ENCODE peak calls at places on chromosomes 13 and 19, in four cellular contexts. E, U, G and S are unnamed samples.

GRCh38 chr13:45700971-45701900 is 884 bp upstream of the CBY2 start:
- DNase-seq in E (no peak), U (peak), G (no peak), S (peak)

GRCh38 chr19:14370169-14370998 is 10.9 kb upstream of the ADGRE5 start:
- DNase-seq in E (no peak), U (no peak), G (no peak), S (no peak)

GRCh38 chr13:37198629-37199028 is 93.2 kb upstream of the CSNK1A1L start:
- DNase-seq in E (no peak), U (no peak), G (no peak), S (no peak)

GRCh38 chr19:19865750-19866598 is at the start of gene ZNF253:
- DNase-seq in E (peak), U (peak), G (peak), S (peak)

GRCh38 chr13:57644106-57644505 is 12.6 kb downstream of the PCDH17 start:
- DNase-seq in E (no peak), U (no peak), G (no peak), S (no peak)

GRCh38 chr13:110479648-110480047 is 81.9 kb downstream of the RAB20 start:
- DNase-seq in E (no peak), U (no peak), G (no peak), S (no peak)

GRCh38 chr13:35714588-35714987 is 238.1 kb upstream of the MAB21L1 start:
- DNase-seq in E (no peak), U (no peak), G (no peak), S (no peak)

GRCh38 chr19:1324792-1325567 is 39.3 kb downstream of the EFNA2 start:
- DNase-seq in E (peak), U (no peak), G (peak), S (peak)

GRCh38 chr13:110483386-110483785 is 78.1 kb downstream of the RAB20 start:
- DNase-seq in E (no peak), U (no peak), G (no peak), S (no peak)

GRCh38 chr19:34430738-34431625 is 2.8 kb downstream of the UBA2 start:
- DNase-seq in E (peak), U (no peak), G (peak), S (peak)
- TF ChIP-seq FOXK2 in E (peak), U (no peak), G (no peak), S (no peak)

GRCh38 chr13:95588134-95588533 is 35.6 kb downstream of the CLDN10 start:
- DNase-seq in E (no peak), U (no peak), G (no peak), S (no peak)

GRCh38 chr13:95593462-95593861 is 40.9 kb downstream of the CLDN10 start:
- DNase-seq in E (no peak), U (no peak), G (no peak), S (no peak)

GRCh38 chr13:95585867-95586266 is 33.3 kb downstream of the CLDN10 start:
- DNase-seq in E (no peak), U (no peak), G (no peak), S (no peak)

DNA sequence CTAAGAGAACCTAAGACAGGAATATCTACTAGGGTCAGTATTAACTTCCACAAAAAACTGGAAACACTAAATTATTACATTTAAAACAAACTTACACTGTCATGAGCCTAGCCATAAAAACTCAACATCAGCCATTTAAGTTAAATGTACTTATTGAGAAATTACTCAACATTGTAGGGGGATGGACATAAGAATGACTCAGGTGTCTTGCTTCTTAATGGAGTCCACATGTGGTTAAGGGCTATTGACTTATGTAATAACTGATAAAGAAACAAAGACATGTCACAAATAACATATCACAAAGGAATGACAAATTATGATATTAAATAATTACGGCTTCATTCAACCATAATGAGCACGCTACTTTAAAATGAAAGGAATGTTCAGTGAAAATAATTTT is 36.2 kb downstream of the CLDN10 start:
- DNase-seq in E (no peak), U (no peak), G (no peak), S (no peak)
- TF ChIP-seq BHLHE40 in E (no peak), U (no peak), G (no peak), S (no peak)

DNA sequence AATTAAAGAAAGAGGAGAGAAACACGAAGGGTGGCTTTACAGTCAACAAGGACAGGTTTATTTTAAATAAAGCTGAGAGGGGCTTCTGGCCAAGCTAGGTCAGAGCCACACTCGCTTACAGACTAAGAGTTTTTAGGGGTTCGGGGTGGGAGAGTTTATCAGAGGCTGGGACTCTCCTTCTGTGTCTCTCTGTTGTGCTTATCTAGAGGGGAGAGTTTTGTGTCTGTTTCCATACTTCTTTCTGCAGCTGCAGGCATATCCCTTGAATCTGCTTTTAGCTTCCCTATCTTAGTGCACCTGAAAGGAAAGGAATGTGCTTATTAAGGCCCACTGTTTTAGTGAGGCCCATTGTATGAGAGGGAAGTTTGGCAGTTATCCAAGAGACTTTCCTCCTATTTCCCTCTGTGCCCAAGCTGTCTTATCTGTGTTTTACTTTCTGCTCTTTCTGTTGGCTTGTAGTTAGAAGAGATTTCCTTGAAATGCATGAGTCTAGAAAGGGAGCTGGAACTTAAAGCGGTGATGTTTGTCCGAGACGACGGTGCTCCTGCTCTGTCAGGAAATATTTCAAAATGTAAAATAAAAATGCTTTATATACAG is 275.3 kb downstream of the KCTD12 start:
- DNase-seq in E (no peak), U (no peak), G (no peak), S (no peak)
- TF ChIP-seq FOXM1 in E (no peak), U (no peak), G (no peak), S (no peak)

DNA sequence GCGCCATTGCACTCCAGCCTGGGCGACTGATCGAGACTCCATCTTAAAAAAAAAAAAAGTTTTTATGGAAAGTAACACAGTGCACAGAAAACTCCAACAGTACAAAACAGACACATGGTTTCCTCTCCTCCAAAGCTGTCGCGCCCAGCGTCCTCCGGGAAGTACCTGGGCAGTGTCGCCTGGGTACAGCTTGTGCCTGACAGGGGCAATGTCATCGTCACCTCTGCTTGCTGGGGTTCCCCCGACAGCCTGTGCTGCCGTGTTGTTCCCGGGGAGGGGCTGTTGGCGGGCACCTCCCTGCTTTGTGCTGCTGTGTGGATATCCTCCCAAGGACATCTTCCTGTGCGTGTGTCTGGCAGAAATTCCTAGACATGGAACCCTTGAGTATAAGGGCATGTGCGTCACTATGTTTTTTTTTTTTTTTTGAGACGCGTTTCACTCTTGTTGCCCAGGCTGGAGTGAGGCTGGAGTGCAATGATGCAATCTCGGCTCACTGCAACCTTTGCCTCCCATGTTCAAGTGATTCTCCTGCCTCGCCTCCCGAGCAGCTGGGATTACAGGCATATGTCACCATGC is 2.4 kb upstream of the F2RL3 start:
- DNase-seq in E (peak), U (no peak), G (peak), S (no peak)
- TF ChIP-seq FOXK2 in E (no peak), U (no peak), G (no peak), S (no peak)

GRCh38 chr19:58516964-58517833 is 2.4 kb downstream of the ZBTB45 start:
- DNase-seq in E (no peak), U (no peak), G (no peak), S (no peak)

GRCh38 chr19:58519355-58520256 is at the start of gene ZBTB45:
- DNase-seq in E (peak), U (peak), G (peak), S (peak)

GRCh38 chr19:58520257-58520599 is 618 bp upstream of the ZBTB45 start:
- DNase-seq in E (no peak), U (no peak), G (no peak), S (no peak)

GRCh38 chr19:58518261-58519086 is 1.1 kb downstream of the ZBTB45 start:
- DNase-seq in E (no peak), U (no peak), G (no peak), S (no peak)

DNA sequence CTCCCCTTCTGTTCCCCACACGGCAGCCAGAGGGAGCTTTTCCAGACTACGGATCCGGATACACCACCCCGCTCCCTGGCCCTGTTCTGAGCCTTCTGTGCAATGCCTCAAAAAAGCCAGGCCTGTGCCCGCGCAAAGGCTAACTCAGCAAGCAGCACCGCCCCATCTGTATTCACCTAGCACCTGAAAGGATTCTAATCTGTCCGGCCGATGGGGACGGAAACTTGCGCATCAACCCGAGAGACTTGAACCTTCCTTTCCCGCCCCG is 589 bp downstream of the ZBTB45 start:
- DNase-seq in E (peak), U (no peak), G (peak), S (peak)
- TF ChIP-seq BHLHE40 in E (no peak), U (no peak), G (no peak), S (no peak)

GRCh38 chr19:3185482-3186376 is at the start of gene NCLN:
- DNase-seq in E (peak), U (peak), G (peak), S (peak)

GRCh38 chr19:3184847-3185481 is 766 bp upstream of the NCLN start:
- DNase-seq in E (peak), U (no peak), G (no peak), S (peak)

GRCh38 chr19:3187662-3188511 is 2.2 kb downstream of the NCLN start:
- DNase-seq in E (no peak), U (no peak), G (no peak), S (no peak)

GRCh38 chr19:3186891-3187661 is 1.3 kb downstream of the NCLN start:
- DNase-seq in E (peak), U (no peak), G (no peak), S (no peak)

GRCh38 chr19:3186377-3186688 is 603 bp downstream of the NCLN start:
- DNase-seq in E (peak), U (no peak), G (no peak), S (no peak)
- TF ChIP-seq FOXM1 in E (no peak), U (no peak), G (no peak), S (no peak)

GRCh38 chr19:45477713-45478453 is 10.1 kb downstream of the FOSB start:
- DNase-seq in E (peak), U (no peak), G (no peak), S (no peak)

GRCh38 chr19:45475537-45476348 is 7.9 kb downstream of the FOSB start:
- DNase-seq in E (no peak), U (no peak), G (no peak), S (no peak)

GRCh38 chr19:45478454-45479238 is 10.8 kb downstream of the FOSB start:
- DNase-seq in E (peak), U (peak), G (peak), S (peak)

GRCh38 chr19:45476349-45476717 is 8.5 kb downstream of the FOSB start:
- DNase-seq in E (no peak), U (no peak), G (no peak), S (no peak)

GRCh38 chr19:45477216-45477615 is 9.4 kb downstream of the FOSB start:
- DNase-seq in E (no peak), U (no peak), G (no peak), S (no peak)
- TF ChIP-seq FOXK2 in E (no peak), U (no peak), G (no peak), S (no peak)

DNA sequence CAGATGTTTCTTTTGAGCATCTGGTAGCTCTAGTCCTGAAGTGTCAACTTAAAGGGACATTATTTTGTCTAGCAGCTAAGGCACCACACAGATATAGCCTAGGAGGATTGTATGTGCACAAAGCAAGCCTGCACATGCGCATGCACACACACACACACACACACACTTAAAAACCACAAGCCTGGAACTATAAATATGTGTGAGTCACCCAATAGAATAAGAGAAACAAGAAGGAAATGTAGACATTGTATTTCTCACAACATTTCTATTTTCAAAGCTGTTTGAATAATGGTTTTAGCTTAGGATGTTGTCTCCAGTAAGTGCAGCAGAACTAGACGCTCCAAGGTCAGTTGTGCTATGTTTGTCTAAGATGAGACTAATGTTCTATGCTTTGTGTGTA is 516.5 kb downstream of the SUCLA2 start:
- DNase-seq in E (no peak), U (no peak), G (peak), S (no peak)
- TF ChIP-seq BHLHE40 in E (no peak), U (no peak), G (no peak), S (no peak)

DNA sequence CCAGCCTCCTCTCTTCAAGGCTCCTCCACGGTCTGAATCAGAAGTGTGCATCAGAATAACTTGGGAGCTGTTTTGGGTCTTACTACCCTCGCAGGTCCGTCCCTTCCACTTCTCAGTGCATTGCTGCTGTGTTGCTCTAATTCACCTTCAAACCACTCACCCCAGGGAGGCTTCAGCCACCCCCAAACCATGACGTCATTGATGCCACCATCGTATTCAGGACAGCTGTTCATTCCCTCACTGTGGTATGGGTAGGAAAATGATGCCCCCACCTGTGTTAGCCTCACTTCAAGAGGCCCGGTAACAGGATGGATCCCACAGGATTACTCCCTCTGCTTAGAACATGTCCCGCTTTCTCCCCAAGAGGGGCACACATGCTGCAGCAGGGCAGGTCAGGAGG is 1005.7 kb downstream of the UQCRFS1 start:
- DNase-seq in E (no peak), U (no peak), G (no peak), S (no peak)
- TF ChIP-seq FOXM1 in E (no peak), U (no peak), G (no peak), S (no peak)